ENCODE peak calls at places on chromosomes 7 and 10, in four cellular contexts. A is IMR-90, H is psoas muscle, Q is AG04450. V is an unnamed sample.

GRCh38 chr10:113301342-113301984 is 251.4 kb upstream of the HABP2 start:
- DNase-seq in A (no peak), H (no peak), Q (no peak), V (no peak)

GRCh38 chr7:16063691-16064090 is 357.6 kb downstream of the CRPPA start:
- DNase-seq in A (no peak), H (no peak), Q (no peak), V (no peak)

GRCh38 chr10:11242443-11243386 is 225.0 kb downstream of the CELF2 start:
- DNase-seq in A (peak), H (peak), Q (peak), V (no peak)

GRCh38 chr7:36881206-36881605 is 156.9 kb upstream of the AOAH start:
- DNase-seq in A (no peak), H (no peak), Q (no peak), V (no peak)

GRCh38 chr10:34719336-34719735 is 95.8 kb downstream of the PARD3 start:
- DNase-seq in A (no peak), H (no peak), Q (no peak), V (no peak)

GRCh38 chr7:12152196-12152918 is 58.7 kb upstream of the TMEM106B start:
- DNase-seq in A (no peak), H (no peak), Q (no peak), V (no peak)

GRCh38 chr7:91137969-91138368 is 126.3 kb upstream of the FZD1 start:
- DNase-seq in A (no peak), H (no peak), Q (no peak), V (no peak)

GRCh38 chr10:127254276-127254675 is 57.9 kb upstream of the INSYN2A start:
- DNase-seq in A (no peak), H (no peak), Q (no peak), V (no peak)

GRCh38 chr7:43669286-43670081 is 59.8 kb downstream of the COA1 start:
- DNase-seq in A (no peak), H (no peak), Q (no peak), V (no peak)

GRCh38 chr10:95395947-95396449 is 105.2 kb upstream of the PDLIM1 start:
- DNase-seq in A (no peak), H (peak), Q (no peak), V (peak)

GRCh38 chr7:75617634-75618234 is 121.0 kb downstream of the HIP1 start:
- DNase-seq in A (no peak), H (peak), Q (no peak), V (no peak)

GRCh38 chr7:33423646-33424020 is 294.3 kb downstream of the BBS9 start:
- DNase-seq in A (no peak), H (no peak), Q (no peak), V (no peak)

GRCh38 chr10:131899695-131900349 is 986 bp upstream of the PPP2R2D start:
- DNase-seq in A (no peak), H (no peak), Q (no peak), V (no peak)

GRCh38 chr10:102796407-102797176 is 40.6 kb downstream of the CYP17A1 start:
- DNase-seq in A (peak), H (peak), Q (no peak), V (no peak)

GRCh38 chr7:70619130-70619529 is 512.8 kb upstream of the GALNT17 start:
- DNase-seq in A (no peak), H (no peak), Q (no peak), V (no peak)

GRCh38 chr10:49356945-49357344 is 38.9 kb downstream of the DRGX start:
- DNase-seq in A (no peak), H (no peak), Q (no peak), V (no peak)

DNA sequence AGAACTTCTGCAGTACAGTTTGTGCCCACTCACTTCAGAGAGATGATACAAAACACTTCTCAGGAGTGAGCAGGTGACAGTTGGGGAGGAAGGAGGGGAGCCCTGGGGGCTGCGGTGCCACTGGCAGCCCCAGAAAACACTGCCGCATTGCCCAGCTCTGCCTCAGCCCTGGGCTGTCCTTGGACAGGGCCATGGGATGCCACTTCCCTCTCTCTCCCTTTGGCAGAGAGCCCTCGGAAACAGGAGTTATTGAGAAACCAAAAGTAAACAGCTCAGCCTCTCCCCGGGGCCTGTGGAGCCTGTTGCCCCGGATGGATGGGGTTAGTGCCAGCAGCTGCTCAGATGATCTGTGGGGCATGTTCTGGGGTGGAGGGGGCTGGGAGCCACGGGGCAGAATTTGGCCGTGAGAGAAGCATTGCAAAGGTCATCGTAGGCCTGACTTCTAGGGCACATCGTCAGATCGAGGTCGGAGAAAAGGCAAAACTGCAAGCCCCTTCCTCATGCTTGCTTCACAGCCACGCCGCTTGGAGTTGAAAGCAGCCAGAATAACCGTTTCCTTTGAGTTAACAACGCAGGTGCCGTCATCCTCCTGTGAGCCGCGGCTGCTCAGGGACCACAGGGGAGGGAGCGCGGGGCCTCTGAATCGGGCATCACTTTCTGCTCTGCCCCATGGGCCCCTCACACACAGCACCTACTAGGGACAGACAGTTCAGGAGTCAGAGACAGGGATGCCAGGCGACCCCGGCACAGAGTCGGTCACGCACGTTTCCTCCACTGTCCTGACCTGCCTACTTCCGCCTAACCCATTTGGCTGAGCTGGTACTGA is 256.4 kb downstream of the CAMK1D start:
- DNase-seq in A (peak), H (peak), Q (peak), V (peak)
- H3K4me3 ChIP-seq in A (no peak), H (peak), Q (peak), V (peak)

DNA sequence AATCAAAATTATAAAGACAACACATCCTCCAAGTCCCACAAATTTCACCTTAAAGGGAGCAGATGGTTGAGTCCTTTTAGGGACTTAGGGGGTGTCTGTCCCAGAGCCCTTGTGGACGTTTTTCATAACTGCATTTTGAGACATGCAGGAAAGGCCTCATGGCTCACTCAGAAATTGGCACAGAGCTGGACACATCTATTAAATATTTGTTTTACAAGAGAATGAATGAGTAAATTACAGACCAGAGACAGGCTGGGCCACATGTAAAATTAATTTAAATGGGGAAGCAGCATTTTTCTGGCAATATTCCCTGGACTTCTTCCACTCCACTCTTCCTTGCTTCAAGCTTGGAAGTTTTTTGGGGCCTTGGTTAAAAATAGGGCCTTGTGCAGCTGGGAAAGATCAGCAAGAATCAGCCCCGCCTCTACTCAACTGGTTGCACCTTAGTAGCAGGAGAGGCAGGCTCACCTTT is 20.0 kb downstream of the LAMB1 start:
- DNase-seq in A (peak), H (no peak), Q (no peak), V (no peak)
- TF ChIP-seq CTCF in A (no peak), H (no peak), Q (peak), V (peak)

DNA sequence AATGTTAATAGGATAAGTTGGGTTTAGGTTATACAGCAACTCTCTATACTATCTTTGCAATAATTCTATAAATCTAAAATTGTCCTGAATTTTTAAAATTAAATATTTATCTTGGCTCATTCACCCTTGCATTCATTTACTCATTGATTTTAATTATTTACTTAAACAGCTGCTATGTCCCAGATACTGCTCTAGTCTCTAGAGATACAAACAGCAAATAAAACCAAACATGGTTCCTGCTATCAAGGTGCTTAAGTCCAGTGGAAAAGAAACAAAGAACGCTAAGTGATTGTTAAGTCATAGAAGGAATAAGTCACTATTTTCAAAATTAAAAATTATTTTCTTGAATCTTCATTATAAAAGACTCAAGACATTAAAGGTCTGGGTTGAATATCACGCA is 29.9 kb upstream of the MAT1A start:
- DNase-seq in A (no peak), H (no peak), Q (no peak), V (no peak)
- H3K4me3 ChIP-seq in A (no peak), H (no peak), Q (no peak), V (no peak)

GRCh38 chr7:2104107-2104710 is 128.5 kb downstream of the MAD1L1 start:
- DNase-seq in A (peak), H (peak), Q (peak), V (peak)
- TF ChIP-seq CTCF in A (peak), H (peak), Q (peak), V (peak)

DNA sequence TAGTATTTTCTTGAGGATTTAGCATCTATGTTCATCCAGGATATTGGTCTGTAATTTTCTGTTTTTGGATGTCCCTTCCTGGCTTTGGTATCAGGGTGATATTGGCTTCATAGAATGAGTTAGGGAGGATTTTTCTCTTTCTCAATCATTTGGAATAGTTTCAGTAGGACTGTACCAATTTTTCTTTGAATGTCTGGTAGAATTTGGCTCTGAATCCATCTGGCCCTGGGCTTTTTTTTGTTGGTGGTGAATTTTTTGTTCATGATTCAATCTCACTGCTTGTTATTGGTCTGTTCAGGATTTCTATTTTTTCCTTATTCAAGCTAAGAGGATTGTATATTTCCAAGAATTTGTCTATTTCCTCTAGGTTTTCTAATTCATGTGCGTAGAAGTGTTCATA is 192.7 kb downstream of the KIF20B start:
- DNase-seq in A (no peak), H (no peak), Q (no peak), V (no peak)
- H3K4me3 ChIP-seq in A (no peak), H (no peak), Q (no peak), V (no peak)

GRCh38 chr7:106029941-106030340 is 66.9 kb downstream of the CDHR3 start:
- DNase-seq in A (no peak), H (no peak), Q (no peak), V (no peak)
- TF ChIP-seq CTCF in A (no peak), H (no peak), Q (no peak), V (peak)

GRCh38 chr10:3909339-3909738 is 124.3 kb upstream of the KLF6 start:
- DNase-seq in A (no peak), H (no peak), Q (no peak), V (no peak)

GRCh38 chr10:3908183-3908582 is 123.2 kb upstream of the KLF6 start:
- DNase-seq in A (no peak), H (no peak), Q (no peak), V (no peak)

GRCh38 chr10:3911241-3911640 is 126.2 kb upstream of the KLF6 start:
- DNase-seq in A (no peak), H (no peak), Q (no peak), V (no peak)

GRCh38 chr10:3914702-3915101 is 129.7 kb upstream of the KLF6 start:
- DNase-seq in A (no peak), H (no peak), Q (no peak), V (no peak)

GRCh38 chr10:3911713-3912442 is 126.9 kb upstream of the KLF6 start:
- DNase-seq in A (peak), H (no peak), Q (no peak), V (no peak)
- H3K4me3 ChIP-seq in A (no peak), H (no peak), Q (no peak), V (no peak)

DNA sequence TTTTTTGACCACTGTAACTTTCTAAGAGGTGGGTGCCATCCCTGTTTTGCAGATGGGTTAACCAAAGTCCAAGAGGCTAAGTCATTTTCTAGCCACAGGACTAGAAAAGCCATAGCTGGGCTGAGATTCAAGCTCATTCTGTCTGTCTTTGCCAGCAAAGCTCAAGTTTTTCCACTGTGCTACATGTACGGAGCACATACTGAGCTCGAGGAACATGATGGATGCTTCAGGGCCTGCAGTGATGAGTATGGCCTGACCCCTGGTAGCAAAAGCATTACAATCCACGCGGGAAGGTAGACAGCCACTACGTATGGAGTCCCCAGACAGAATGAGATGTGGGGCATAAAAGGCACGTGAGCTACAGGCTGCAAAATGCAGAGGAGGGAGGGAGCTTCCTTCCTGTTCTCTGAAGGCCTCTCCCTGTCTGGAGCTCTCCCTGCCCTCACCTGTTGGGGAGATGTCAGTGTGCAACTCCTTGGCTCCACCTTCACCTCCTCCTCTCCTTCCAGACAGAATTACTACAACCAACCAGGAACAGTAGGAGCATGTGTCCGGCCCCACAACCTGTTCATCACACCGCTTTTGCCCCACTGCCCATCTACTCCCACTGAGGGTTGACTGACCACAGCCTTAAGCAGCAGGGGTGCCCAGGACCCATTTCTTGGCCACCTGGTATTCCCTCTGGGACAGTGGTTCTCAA is 16.4 kb downstream of the ITPRIP start:
- DNase-seq in A (no peak), H (no peak), Q (no peak), V (no peak)
- TF ChIP-seq CTCF in A (no peak), H (no peak), Q (no peak), V (no peak)